ENCODE peak calls at places on chromosomes 3 and 15, in eight cellular contexts. X is IMR-90, G is mesenchymal stem cell, E is AG04450, M is neural progenitor cell, D is mucosa of descending colon, N is body of pancreas, A is aorta. S is an unnamed sample.
A peak's percentile ranks its signal among the peaks of the same experiment; 100 is the strongest.

GRCh38 chr3:557972-558371 is 361.4 kb downstream of the CHL1 start:
- DNase-seq in A (no peak), E (no peak), G (no peak), X (no peak), N (no peak), D (no peak), M (no peak), S (no peak)

GRCh38 chr3:143848707-143849106 is 439 bp upstream of the SLC9A9 start:
- DNase-seq in D (no peak), E (no peak), G (no peak), A (no peak), M (no peak), X (no peak), N (no peak), S (no peak)

GRCh38 chr3:178551916-178552321 is 15.7 kb downstream of the KCNMB2 start:
- DNase-seq in D (no peak), N (peak; percentile 4), M (no peak), A (no peak), E (no peak), G (peak; percentile 82), X (peak; percentile 13), S (no peak)

GRCh38 chr3:141100531-141101320 is 49.6 kb downstream of the SPSB4 start:
- DNase-seq in M (no peak), E (no peak), A (no peak), D (no peak), G (no peak), N (no peak), X (no peak), S (no peak)

GRCh38 chr3:178703268-178703975 is 167.2 kb downstream of the KCNMB2 start:
- DNase-seq in X (peak; percentile 97), D (no peak), E (peak; percentile 91), G (peak; percentile 95), N (no peak), M (no peak), A (no peak), S (no peak)

GRCh38 chr3:119352863-119353527 is 58.8 kb downstream of the ARHGAP31 start:
- DNase-seq in M (no peak), A (no peak), N (peak; percentile 12), G (peak; percentile 81), D (no peak), E (peak; percentile 51), X (peak; percentile 89), S (no peak)

GRCh38 chr15:57890351-57890750 is 175.2 kb downstream of the ALDH1A2 start:
- DNase-seq in N (no peak), E (no peak), D (no peak), A (no peak), G (no peak), M (no peak), X (peak; percentile 35), S (no peak)

GRCh38 chr3:141602706-141603105 is 115.9 kb downstream of the RASA2 start:
- DNase-seq in M (no peak), D (no peak), A (no peak), X (no peak), E (no peak), N (no peak), G (no peak), S (no peak)

GRCh38 chr3:178393833-178394232 is 142.4 kb upstream of the KCNMB2 start:
- DNase-seq in A (no peak), X (peak; percentile 85), M (no peak), G (peak; percentile 61), N (no peak), D (no peak), E (no peak), S (no peak)

GRCh38 chr3:122066331-122067213 is 11.4 kb downstream of the CD86 start:
- DNase-seq in D (no peak), E (no peak), M (no peak), X (no peak), N (no peak), A (no peak), G (no peak), S (no peak)

GRCh38 chr3:197122394-197122793 is 92.8 kb upstream of the MELTF start:
- DNase-seq in N (no peak), E (no peak), M (no peak), X (no peak), A (no peak), G (no peak), D (no peak), S (no peak)

GRCh38 chr15:76376029-76376428 is 39.5 kb downstream of the ISL2 start:
- DNase-seq in G (peak; percentile 4), A (no peak), D (no peak), X (no peak), N (no peak), E (no peak), M (peak; percentile 39), S (peak; percentile 35)

GRCh38 chr3:172129868-172130751 is 90.7 kb downstream of the FNDC3B start:
- DNase-seq in M (no peak), X (peak; percentile 99), D (peak; percentile 69), A (peak; percentile 96), G (peak; percentile 98), N (peak; percentile 95), E (peak; percentile 96), S (no peak)

GRCh38 chr3:4419386-4419785 is 47.7 kb downstream of the SUMF1 start:
- DNase-seq in X (no peak), D (no peak), A (no peak), G (no peak), N (no peak), E (no peak), M (no peak), S (no peak)

GRCh38 chr15:77038312-77039216 is 32.3 kb downstream of the TSPAN3 start:
- DNase-seq in X (no peak), N (no peak), M (no peak), A (no peak), G (no peak), E (no peak), D (no peak), S (no peak)

GRCh38 chr15:101123222-101123910 is 128.5 kb downstream of the CHSY1 start:
- DNase-seq in D (no peak), X (peak; percentile 67), N (no peak), A (no peak), M (no peak), G (peak; percentile 64), E (no peak), S (no peak)

GRCh38 chr15:101127503-101128076 is 124.3 kb downstream of the CHSY1 start:
- DNase-seq in D (peak; percentile 62), X (peak; percentile 98), E (peak; percentile 85), A (peak; percentile 91), M (no peak), G (peak; percentile 83), N (peak; percentile 62), S (no peak)

GRCh38 chr15:101122806-101123205 is 129.0 kb downstream of the CHSY1 start:
- DNase-seq in M (no peak), N (no peak), A (no peak), E (no peak), G (no peak), D (no peak), X (no peak), S (no peak)

GRCh38 chr15:101126618-101127502 is 125.0 kb downstream of the CHSY1 start:
- DNase-seq in A (peak; percentile 44), X (peak; percentile 81), G (peak; percentile 50), M (peak; percentile 53), D (no peak), E (no peak), N (no peak), S (no peak)

GRCh38 chr15:101124731-101125558 is 126.9 kb downstream of the CHSY1 start:
- DNase-seq in E (peak; percentile 82), N (no peak), G (peak; percentile 37), A (no peak), D (no peak), M (no peak), X (peak; percentile 99), S (no peak)
- H3K4me3 ChIP-seq in E (no peak overlapping the region), N (no peak overlapping the region), G (no peak overlapping the region), A (no peak overlapping the region), D (no peak overlapping the region), M (no peak overlapping the region), X (no peak overlapping the region), S (no peak overlapping the region)

GRCh38 chr3:100753846-100754245 is 44.6 kb downstream of the TFG start:
- DNase-seq in E (no peak), G (no peak), N (no peak), D (no peak), X (peak; percentile 43), A (no peak), M (no peak), S (no peak)
- H3K4me3 ChIP-seq in E (no peak overlapping the region), G (no peak overlapping the region), N (no peak overlapping the region), D (no peak overlapping the region), X (no peak overlapping the region), A (no peak overlapping the region), M (no peak overlapping the region), S (no peak overlapping the region)

GRCh38 chr15:72237286-72238224 is 6.6 kb upstream of the PKM start:
- DNase-seq in G (peak; percentile 99), N (peak; percentile 67), M (no peak), A (peak; percentile 89), X (peak; percentile 98), E (peak; percentile 93), D (no peak), S (peak; percentile 52)

GRCh38 chr15:72233759-72234158 is 2.8 kb upstream of the PKM start:
- DNase-seq in X (peak; percentile 7), G (peak; percentile 31), M (no peak), A (no peak), N (no peak), D (no peak), E (no peak), S (no peak)

GRCh38 chr15:72238586-72238985 is 7.6 kb upstream of the PKM start:
- DNase-seq in M (no peak), G (no peak), N (no peak), X (no peak), A (no peak), D (no peak), E (no peak), S (no peak)

GRCh38 chr15:72235298-72235697 is 4.3 kb upstream of the PKM start:
- DNase-seq in E (no peak), D (no peak), G (no peak), M (no peak), A (no peak), N (no peak), X (no peak), S (no peak)

GRCh38 chr15:72236381-72237285 is 5.6 kb upstream of the PKM start:
- DNase-seq in D (no peak), M (no peak), A (no peak), E (no peak), G (no peak), X (peak; percentile 19), N (no peak), S (no peak)
- H3K4me3 ChIP-seq in D (no peak overlapping the region), M (no peak overlapping the region), A (no peak overlapping the region), E (peak overlapping the region; percentile 61), G (no peak overlapping the region), X (peak overlapping the region; percentile 39), N (no peak overlapping the region), S (no peak overlapping the region)

GRCh38 chr15:82570721-82571519 is 30.7 kb upstream of the RPS17 start:
- DNase-seq in A (peak; percentile 32), M (peak; percentile 31), G (peak; percentile 12), E (no peak), D (no peak), N (no peak), X (peak; percentile 70), S (peak; percentile 35)

GRCh38 chr15:82571722-82572222 is 31.5 kb upstream of the RPS17 start:
- DNase-seq in N (peak; percentile 51), X (peak; percentile 83), D (peak; percentile 35), G (peak; percentile 74), M (peak; percentile 76), A (peak; percentile 78), E (peak; percentile 39), S (peak; percentile 78)

GRCh38 chr15:82569834-82570233 is 29.6 kb upstream of the RPS17 start:
- DNase-seq in G (no peak), D (no peak), M (no peak), N (no peak), E (no peak), X (no peak), A (no peak), S (no peak)

GRCh38 chr15:82572986-82573385 is 32.7 kb upstream of the RPS17 start:
- DNase-seq in M (no peak), E (no peak), G (no peak), D (no peak), X (no peak), A (no peak), N (no peak), S (no peak)

GRCh38 chr15:82572311-82572710 is 32.1 kb upstream of the RPS17 start:
- DNase-seq in X (peak; percentile 8), A (no peak), M (no peak), N (no peak), G (peak; percentile 4), E (no peak), D (no peak), S (peak; percentile 26)
- H3K4me3 ChIP-seq in X (no peak overlapping the region), A (no peak overlapping the region), M (no peak overlapping the region), N (no peak overlapping the region), G (no peak overlapping the region), E (peak overlapping the region; percentile 62), D (no peak overlapping the region), S (no peak overlapping the region)

S was measured in H7.